ENCODE peak calls at places on chromosome 7, in ten cellular contexts. One of them, this sample, is unnamed.

GRCh38 chr7:149414745-149415390 is 46.0 kb downstream of the ZNF777 start:
- DNase-seq in left lung: peak; percentile 79
- DNase-seq in cardiac muscle cell: peak; percentile 84
- DNase-seq in OCI-LY7: no peak
- DNase-seq in PC-9: no peak
- DNase-seq in mucosa of descending colon: peak; percentile 51
- DNase-seq in uterus: peak; percentile 50
- DNase-seq in kidney: peak; percentile 82
- DNase-seq in CD8-positive, alpha-beta memory T cell: peak; percentile 56
- DNase-seq in left ventricle myocardium inferior: peak; percentile 61
- DNase-seq in this sample: no peak

GRCh38 chr7:5283421-5284303 is 919 bp downstream of the SLC29A4 start:
- DNase-seq in left ventricle myocardium inferior: no peak
- DNase-seq in left lung: no peak
- DNase-seq in CD8-positive, alpha-beta memory T cell: no peak
- DNase-seq in OCI-LY7: no peak
- DNase-seq in PC-9: no peak
- DNase-seq in uterus: peak; percentile 36
- DNase-seq in cardiac muscle cell: peak; percentile 21
- DNase-seq in mucosa of descending colon: peak; percentile 49
- DNase-seq in kidney: no peak
- DNase-seq in this sample: no peak

GRCh38 chr7:106026101-106026500 is 63.0 kb downstream of the CDHR3 start:
- DNase-seq in left ventricle myocardium inferior: no peak
- DNase-seq in OCI-LY7: no peak
- DNase-seq in left lung: no peak
- DNase-seq in cardiac muscle cell: no peak
- DNase-seq in CD8-positive, alpha-beta memory T cell: no peak
- DNase-seq in uterus: no peak
- DNase-seq in mucosa of descending colon: no peak
- DNase-seq in kidney: no peak
- DNase-seq in PC-9: no peak
- DNase-seq in this sample: no peak

GRCh38 chr7:102426268-102427031 is 6.9 kb upstream of the ORAI2 start:
- DNase-seq in cardiac muscle cell: no peak
- DNase-seq in kidney: no peak
- DNase-seq in left lung: peak; percentile 83
- DNase-seq in left ventricle myocardium inferior: no peak
- DNase-seq in PC-9: no peak
- DNase-seq in OCI-LY7: peak; percentile 89
- DNase-seq in CD8-positive, alpha-beta memory T cell: peak; percentile 78
- DNase-seq in uterus: no peak
- DNase-seq in mucosa of descending colon: peak; percentile 58
- DNase-seq in this sample: peak; percentile 71

GRCh38 chr7:28939844-28940243 is 18.3 kb downstream of the TRIL start:
- DNase-seq in cardiac muscle cell: no peak
- DNase-seq in mucosa of descending colon: no peak
- DNase-seq in uterus: no peak
- DNase-seq in kidney: no peak
- DNase-seq in OCI-LY7: no peak
- DNase-seq in left ventricle myocardium inferior: no peak
- DNase-seq in left lung: no peak
- DNase-seq in PC-9: no peak
- DNase-seq in CD8-positive, alpha-beta memory T cell: no peak
- DNase-seq in this sample: no peak

GRCh38 chr7:12493407-12493806 is 77.1 kb upstream of the SCIN start:
- DNase-seq in mucosa of descending colon: no peak
- DNase-seq in left ventricle myocardium inferior: no peak
- DNase-seq in kidney: no peak
- DNase-seq in left lung: no peak
- DNase-seq in cardiac muscle cell: peak; percentile 45
- DNase-seq in uterus: no peak
- DNase-seq in PC-9: no peak
- DNase-seq in OCI-LY7: no peak
- DNase-seq in CD8-positive, alpha-beta memory T cell: no peak
- DNase-seq in this sample: no peak

GRCh38 chr7:139562491-139562890 is 39.0 kb downstream of the CLEC2L start:
- DNase-seq in kidney: no peak
- DNase-seq in CD8-positive, alpha-beta memory T cell: no peak
- DNase-seq in left ventricle myocardium inferior: no peak
- DNase-seq in cardiac muscle cell: no peak
- DNase-seq in PC-9: no peak
- DNase-seq in left lung: no peak
- DNase-seq in uterus: no peak
- DNase-seq in mucosa of descending colon: no peak
- DNase-seq in OCI-LY7: no peak
- DNase-seq in this sample: no peak

GRCh38 chr7:127392566-127393369 is at the start of gene ZNF800:
- DNase-seq in mucosa of descending colon: peak; percentile 93
- DNase-seq in left lung: peak; percentile 96
- DNase-seq in PC-9: peak; percentile 58
- DNase-seq in uterus: peak; percentile 87
- DNase-seq in kidney: peak; percentile 97
- DNase-seq in cardiac muscle cell: peak; percentile 86
- DNase-seq in left ventricle myocardium inferior: peak; percentile 89
- DNase-seq in OCI-LY7: peak; percentile 92
- DNase-seq in CD8-positive, alpha-beta memory T cell: peak; percentile 91
- DNase-seq in this sample: peak; percentile 94

GRCh38 chr7:8121243-8121642 is 140.7 kb downstream of the ICA1 start:
- DNase-seq in left lung: no peak
- DNase-seq in uterus: no peak
- DNase-seq in CD8-positive, alpha-beta memory T cell: no peak
- DNase-seq in PC-9: no peak
- DNase-seq in cardiac muscle cell: no peak
- DNase-seq in mucosa of descending colon: no peak
- DNase-seq in left ventricle myocardium inferior: no peak
- DNase-seq in kidney: no peak
- DNase-seq in OCI-LY7: no peak
- DNase-seq in this sample: no peak

GRCh38 chr7:5634107-5634950 is 147.1 kb downstream of the RNF216 start:
- DNase-seq in mucosa of descending colon: peak; percentile 70
- DNase-seq in OCI-LY7: no peak
- DNase-seq in cardiac muscle cell: peak; percentile 77
- DNase-seq in left lung: no peak
- DNase-seq in CD8-positive, alpha-beta memory T cell: no peak
- DNase-seq in uterus: peak; percentile 78
- DNase-seq in left ventricle myocardium inferior: peak; percentile 71
- DNase-seq in PC-9: no peak
- DNase-seq in kidney: peak; percentile 93
- DNase-seq in this sample: no peak

GRCh38 chr7:47215640-47216039 is 366.3 kb downstream of the TNS3 start:
- DNase-seq in CD8-positive, alpha-beta memory T cell: no peak
- DNase-seq in PC-9: no peak
- DNase-seq in cardiac muscle cell: no peak
- DNase-seq in left ventricle myocardium inferior: no peak
- DNase-seq in mucosa of descending colon: no peak
- DNase-seq in left lung: no peak
- DNase-seq in OCI-LY7: no peak
- DNase-seq in kidney: no peak
- DNase-seq in uterus: no peak
- DNase-seq in this sample: no peak

GRCh38 chr7:83520706-83521105 is 128.2 kb downstream of the SEMA3E start:
- DNase-seq in mucosa of descending colon: no peak
- DNase-seq in cardiac muscle cell: no peak
- DNase-seq in left ventricle myocardium inferior: no peak
- DNase-seq in PC-9: no peak
- DNase-seq in left lung: no peak
- DNase-seq in OCI-LY7: no peak
- DNase-seq in uterus: no peak
- DNase-seq in kidney: no peak
- DNase-seq in CD8-positive, alpha-beta memory T cell: no peak
- DNase-seq in this sample: no peak

GRCh38 chr7:47443049-47443448 is 138.9 kb downstream of the TNS3 start:
- DNase-seq in left lung: no peak
- DNase-seq in left ventricle myocardium inferior: no peak
- DNase-seq in OCI-LY7: no peak
- DNase-seq in mucosa of descending colon: no peak
- DNase-seq in CD8-positive, alpha-beta memory T cell: no peak
- DNase-seq in cardiac muscle cell: no peak
- DNase-seq in PC-9: no peak
- DNase-seq in uterus: no peak
- DNase-seq in kidney: no peak
- DNase-seq in this sample: no peak

GRCh38 chr7:65371468-65371867 is 2.2 kb upstream of the ZNF92 start:
- DNase-seq in left ventricle myocardium inferior: no peak
- DNase-seq in OCI-LY7: no peak
- DNase-seq in left lung: no peak
- DNase-seq in kidney: no peak
- DNase-seq in PC-9: no peak
- DNase-seq in uterus: no peak
- DNase-seq in CD8-positive, alpha-beta memory T cell: no peak
- DNase-seq in cardiac muscle cell: peak; percentile 11
- DNase-seq in mucosa of descending colon: no peak
- DNase-seq in this sample: no peak

DNA sequence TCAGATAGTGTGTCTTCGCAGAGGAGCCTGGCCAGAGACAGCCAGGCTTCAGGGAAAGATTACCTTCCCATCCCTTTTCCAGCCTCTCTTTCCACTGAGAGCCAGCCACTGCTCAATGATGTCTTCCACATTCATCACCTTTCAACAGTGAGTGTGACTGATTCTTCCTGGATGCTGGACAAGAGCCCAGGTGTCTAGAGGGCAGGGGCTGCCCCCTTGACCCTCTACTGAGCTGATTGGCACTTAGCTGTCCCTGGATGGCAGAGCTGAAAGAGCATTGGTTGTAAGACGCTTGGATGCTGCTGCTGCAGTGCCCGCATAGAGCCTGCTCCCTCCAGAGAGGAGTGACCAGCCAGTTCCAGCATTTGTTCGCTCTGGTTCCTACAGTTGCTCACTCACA is 109.1 kb downstream of the ITGB8 start:
- DNase-seq in left lung: peak; percentile 32
- DNase-seq in kidney: peak; percentile 41
- DNase-seq in OCI-LY7: no peak
- DNase-seq in CD8-positive, alpha-beta memory T cell: no peak
- DNase-seq in cardiac muscle cell: no peak
- DNase-seq in mucosa of descending colon: no peak
- DNase-seq in uterus: no peak
- DNase-seq in PC-9: no peak
- DNase-seq in left ventricle myocardium inferior: no peak
- DNase-seq in this sample: no peak
- H3K4me1 ChIP-seq in left lung: no peaks in the 10 kb centered on the region
- H3K4me1 ChIP-seq in kidney: no peaks in the 10 kb centered on the region
- H3K4me1 ChIP-seq in OCI-LY7: peaks cover 11% of the 10 kb centered on the region
- H3K4me1 ChIP-seq in CD8-positive, alpha-beta memory T cell: no peaks in the 10 kb centered on the region
- H3K4me1 ChIP-seq in cardiac muscle cell: peaks cover 12% of the 10 kb centered on the region
- H3K4me1 ChIP-seq in mucosa of descending colon: no peaks in the 10 kb centered on the region
- H3K4me1 ChIP-seq in uterus: no peaks in the 10 kb centered on the region
- H3K4me1 ChIP-seq in PC-9: peaks cover 5% of the 10 kb centered on the region
- H3K4me1 ChIP-seq in left ventricle myocardium inferior: peaks cover 13% of the 10 kb centered on the region
- H3K4me1 ChIP-seq in this sample: no peaks in the 10 kb centered on the region

GRCh38 chr7:122299935-122300606 is 4.5 kb downstream of the FEZF1 start:
- DNase-seq in cardiac muscle cell: no peak
- DNase-seq in CD8-positive, alpha-beta memory T cell: no peak
- DNase-seq in PC-9: no peak
- DNase-seq in kidney: peak; percentile 66
- DNase-seq in uterus: no peak
- DNase-seq in left lung: no peak
- DNase-seq in mucosa of descending colon: no peak
- DNase-seq in OCI-LY7: no peak
- DNase-seq in left ventricle myocardium inferior: no peak
- DNase-seq in this sample: no peak
- H3K4me3 ChIP-seq in cardiac muscle cell: peak overlapping the region; percentile 22
- H3K4me3 ChIP-seq in CD8-positive, alpha-beta memory T cell: no peak overlapping the region
- H3K4me3 ChIP-seq in PC-9: no peak overlapping the region
- H3K4me3 ChIP-seq in kidney: no peak overlapping the region
- H3K4me3 ChIP-seq in uterus: no peak overlapping the region
- H3K4me3 ChIP-seq in left lung: no peak overlapping the region
- H3K4me3 ChIP-seq in mucosa of descending colon: no peak overlapping the region
- H3K4me3 ChIP-seq in OCI-LY7: no peak overlapping the region
- H3K4me3 ChIP-seq in left ventricle myocardium inferior: peak overlapping the region; percentile 42
- H3K4me3 ChIP-seq in this sample: no peak overlapping the region

GRCh38 chr7:130937016-130937415 is 203.0 kb upstream of the KLF14 start:
- DNase-seq in PC-9: no peak
- DNase-seq in left ventricle myocardium inferior: no peak
- DNase-seq in OCI-LY7: no peak
- DNase-seq in left lung: no peak
- DNase-seq in uterus: no peak
- DNase-seq in mucosa of descending colon: no peak
- DNase-seq in kidney: no peak
- DNase-seq in CD8-positive, alpha-beta memory T cell: no peak
- DNase-seq in cardiac muscle cell: no peak
- DNase-seq in this sample: no peak

GRCh38 chr7:130939285-130940095 is 205.5 kb upstream of the KLF14 start:
- DNase-seq in OCI-LY7: no peak
- DNase-seq in mucosa of descending colon: no peak
- DNase-seq in kidney: no peak
- DNase-seq in left lung: no peak
- DNase-seq in left ventricle myocardium inferior: no peak
- DNase-seq in PC-9: no peak
- DNase-seq in CD8-positive, alpha-beta memory T cell: no peak
- DNase-seq in cardiac muscle cell: no peak
- DNase-seq in uterus: no peak
- DNase-seq in this sample: no peak

GRCh38 chr7:130938661-130939060 is 204.7 kb upstream of the KLF14 start:
- DNase-seq in left ventricle myocardium inferior: no peak
- DNase-seq in left lung: no peak
- DNase-seq in mucosa of descending colon: no peak
- DNase-seq in OCI-LY7: no peak
- DNase-seq in kidney: no peak
- DNase-seq in PC-9: no peak
- DNase-seq in CD8-positive, alpha-beta memory T cell: peak; percentile 78
- DNase-seq in cardiac muscle cell: no peak
- DNase-seq in uterus: no peak
- DNase-seq in this sample: no peak

GRCh38 chr7:130936202-130936931 is 202.4 kb upstream of the KLF14 start:
- DNase-seq in cardiac muscle cell: no peak
- DNase-seq in uterus: no peak
- DNase-seq in PC-9: no peak
- DNase-seq in left lung: no peak
- DNase-seq in left ventricle myocardium inferior: no peak
- DNase-seq in CD8-positive, alpha-beta memory T cell: no peak
- DNase-seq in mucosa of descending colon: no peak
- DNase-seq in OCI-LY7: no peak
- DNase-seq in kidney: no peak
- DNase-seq in this sample: no peak

DNA sequence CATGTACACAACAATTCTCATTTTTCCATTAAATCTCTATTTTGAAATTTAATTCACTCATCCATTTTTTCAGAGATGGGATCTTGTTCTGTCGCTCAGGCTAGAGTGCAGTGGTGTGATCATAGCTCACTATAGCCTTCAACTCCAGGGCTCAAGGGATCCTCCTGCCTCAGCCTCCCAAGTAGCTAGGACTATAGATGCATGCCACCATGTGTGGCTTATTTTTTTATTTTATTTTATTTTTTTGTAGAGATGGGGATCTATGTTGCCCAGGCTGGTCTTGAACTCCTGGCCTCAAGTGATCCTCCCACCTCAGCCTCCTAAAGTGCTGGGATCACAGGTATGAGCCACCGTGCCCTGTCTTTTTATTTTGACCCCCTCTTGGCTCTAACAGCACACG is 203.8 kb upstream of the KLF14 start:
- DNase-seq in cardiac muscle cell: no peak
- DNase-seq in kidney: no peak
- DNase-seq in OCI-LY7: no peak
- DNase-seq in PC-9: no peak
- DNase-seq in CD8-positive, alpha-beta memory T cell: no peak
- DNase-seq in left ventricle myocardium inferior: no peak
- DNase-seq in left lung: no peak
- DNase-seq in uterus: no peak
- DNase-seq in mucosa of descending colon: no peak
- DNase-seq in this sample: no peak
- H3K4me1 ChIP-seq in cardiac muscle cell: peaks cover 3% of the 10 kb centered on the region
- H3K4me1 ChIP-seq in kidney: peaks cover 4% of the 10 kb centered on the region
- H3K4me1 ChIP-seq in OCI-LY7: peaks cover 26% of the 10 kb centered on the region
- H3K4me1 ChIP-seq in PC-9: no peaks in the 10 kb centered on the region
- H3K4me1 ChIP-seq in CD8-positive, alpha-beta memory T cell: peaks cover 77% of the 10 kb centered on the region
- H3K4me1 ChIP-seq in left ventricle myocardium inferior: peaks cover 60% of the 10 kb centered on the region
- H3K4me1 ChIP-seq in left lung: peaks cover 13% of the 10 kb centered on the region
- H3K4me1 ChIP-seq in uterus: peaks cover 10% of the 10 kb centered on the region
- H3K4me1 ChIP-seq in mucosa of descending colon: peaks cover 19% of the 10 kb centered on the region
- H3K4me1 ChIP-seq in this sample: peaks cover 56% of the 10 kb centered on the region

GRCh38 chr7:157851501-157852067 is 514.8 kb downstream of the DNAJB6 start:
- DNase-seq in mucosa of descending colon: peak; percentile 63
- DNase-seq in left ventricle myocardium inferior: peak; percentile 67
- DNase-seq in kidney: peak; percentile 76
- DNase-seq in PC-9: no peak
- DNase-seq in left lung: peak; percentile 91
- DNase-seq in CD8-positive, alpha-beta memory T cell: no peak
- DNase-seq in uterus: no peak
- DNase-seq in OCI-LY7: no peak
- DNase-seq in cardiac muscle cell: no peak
- DNase-seq in this sample: peak; percentile 89
- H3K4me3 ChIP-seq in mucosa of descending colon: no peak overlapping the region
- H3K4me3 ChIP-seq in left ventricle myocardium inferior: peak overlapping the region; percentile 34
- H3K4me3 ChIP-seq in kidney: no peak overlapping the region
- H3K4me3 ChIP-seq in PC-9: no peak overlapping the region
- H3K4me3 ChIP-seq in left lung: no peak overlapping the region
- H3K4me3 ChIP-seq in CD8-positive, alpha-beta memory T cell: peak overlapping the region; percentile 54
- H3K4me3 ChIP-seq in uterus: no peak overlapping the region
- H3K4me3 ChIP-seq in OCI-LY7: no peak overlapping the region
- H3K4me3 ChIP-seq in cardiac muscle cell: no peak overlapping the region
- H3K4me3 ChIP-seq in this sample: peak overlapping the region; percentile 32

This sample was measured in lower lobe of right lung.